ENCODE peak calls at places on chromosomes 7 and 10, in seven cellular contexts. One of them, this sample, is unnamed.
A peak's percentile ranks its signal among the peaks of the same experiment; 100 is the strongest.

GRCh38 chr7:16587785-16588184 is 57.8 kb downstream of the ANKMY2 start:
- DNase-seq in tibial nerve: no peak
- DNase-seq in mucosa of descending colon: no peak
- DNase-seq in body of pancreas: peak; percentile 47
- DNase-seq in heart left ventricle: no peak
- DNase-seq in psoas muscle: peak; percentile 26
- DNase-seq in SK-N-SH: no peak
- DNase-seq in this sample: no peak

GRCh38 chr7:158776474-158776873 is 52.8 kb downstream of the ESYT2 start:
- DNase-seq in tibial nerve: no peak
- DNase-seq in mucosa of descending colon: no peak
- DNase-seq in body of pancreas: no peak
- DNase-seq in heart left ventricle: no peak
- DNase-seq in psoas muscle: no peak
- DNase-seq in SK-N-SH: no peak
- DNase-seq in this sample: no peak

GRCh38 chr7:36827914-36828313 is 103.6 kb upstream of the AOAH start:
- DNase-seq in tibial nerve: no peak
- DNase-seq in mucosa of descending colon: no peak
- DNase-seq in body of pancreas: no peak
- DNase-seq in heart left ventricle: no peak
- DNase-seq in psoas muscle: no peak
- DNase-seq in SK-N-SH: no peak
- DNase-seq in this sample: no peak

GRCh38 chr7:99140813-99141212 is 3.1 kb downstream of the SMURF1 start:
- DNase-seq in tibial nerve: no peak
- DNase-seq in mucosa of descending colon: no peak
- DNase-seq in body of pancreas: no peak
- DNase-seq in heart left ventricle: no peak
- DNase-seq in psoas muscle: no peak
- DNase-seq in SK-N-SH: no peak
- DNase-seq in this sample: no peak

GRCh38 chr10:130359711-130360110 is 223.5 kb downstream of the GLRX3 start:
- DNase-seq in tibial nerve: no peak
- DNase-seq in mucosa of descending colon: no peak
- DNase-seq in body of pancreas: no peak
- DNase-seq in heart left ventricle: no peak
- DNase-seq in psoas muscle: no peak
- DNase-seq in SK-N-SH: no peak
- DNase-seq in this sample: no peak

GRCh38 chr7:97439637-97440214 is 292.2 kb upstream of the TAC1 start:
- DNase-seq in tibial nerve: no peak
- DNase-seq in mucosa of descending colon: no peak
- DNase-seq in body of pancreas: no peak
- DNase-seq in heart left ventricle: no peak
- DNase-seq in psoas muscle: no peak
- DNase-seq in SK-N-SH: no peak
- DNase-seq in this sample: no peak

GRCh38 chr10:132500781-132501415 is 36.7 kb upstream of the INPP5A start:
- DNase-seq in tibial nerve: no peak
- DNase-seq in mucosa of descending colon: no peak
- DNase-seq in body of pancreas: no peak
- DNase-seq in heart left ventricle: no peak
- DNase-seq in psoas muscle: no peak
- DNase-seq in SK-N-SH: no peak
- DNase-seq in this sample: no peak

GRCh38 chr7:17829001-17829400 is 111.3 kb downstream of the SNX13 start:
- DNase-seq in tibial nerve: no peak
- DNase-seq in mucosa of descending colon: no peak
- DNase-seq in body of pancreas: no peak
- DNase-seq in heart left ventricle: no peak
- DNase-seq in psoas muscle: no peak
- DNase-seq in SK-N-SH: no peak
- DNase-seq in this sample: no peak

GRCh38 chr10:63227207-63227895 is 94.2 kb downstream of the NRBF2 start:
- DNase-seq in tibial nerve: no peak
- DNase-seq in mucosa of descending colon: no peak
- DNase-seq in body of pancreas: no peak
- DNase-seq in heart left ventricle: no peak
- DNase-seq in psoas muscle: no peak
- DNase-seq in SK-N-SH: no peak
- DNase-seq in this sample: no peak

GRCh38 chr7:42285383-42285824 is 48.4 kb upstream of the GLI3 start:
- DNase-seq in tibial nerve: no peak
- DNase-seq in mucosa of descending colon: no peak
- DNase-seq in body of pancreas: no peak
- DNase-seq in heart left ventricle: no peak
- DNase-seq in psoas muscle: no peak
- DNase-seq in SK-N-SH: no peak
- DNase-seq in this sample: no peak

GRCh38 chr7:138975343-138976104 is 5.7 kb downstream of the KIAA1549 start:
- DNase-seq in tibial nerve: no peak
- DNase-seq in mucosa of descending colon: no peak
- DNase-seq in body of pancreas: no peak
- DNase-seq in heart left ventricle: no peak
- DNase-seq in psoas muscle: no peak
- DNase-seq in SK-N-SH: peak; percentile 73
- DNase-seq in this sample: no peak

GRCh38 chr7:151244156-151244870 is 4.2 kb downstream of the SMARCD3 start:
- DNase-seq in tibial nerve: peak; percentile 63
- DNase-seq in mucosa of descending colon: no peak
- DNase-seq in body of pancreas: peak; percentile 43
- DNase-seq in heart left ventricle: no peak
- DNase-seq in psoas muscle: peak; percentile 64
- DNase-seq in SK-N-SH: peak; percentile 93
- DNase-seq in this sample: peak; percentile 28

GRCh38 chr7:26090927-26091519 is 61.0 kb upstream of the NFE2L3 start:
- DNase-seq in tibial nerve: no peak
- DNase-seq in mucosa of descending colon: no peak
- DNase-seq in body of pancreas: no peak
- DNase-seq in heart left ventricle: no peak
- DNase-seq in psoas muscle: no peak
- DNase-seq in SK-N-SH: peak; percentile 80
- DNase-seq in this sample: peak; percentile 56

GRCh38 chr10:71135276-71135675 is 77.1 kb upstream of the UNC5B start:
- DNase-seq in tibial nerve: no peak
- DNase-seq in mucosa of descending colon: no peak
- DNase-seq in body of pancreas: no peak
- DNase-seq in heart left ventricle: no peak
- DNase-seq in psoas muscle: no peak
- DNase-seq in SK-N-SH: no peak
- DNase-seq in this sample: no peak

GRCh38 chr10:33073641-33074410 is 115.8 kb upstream of the ITGB1 start:
- DNase-seq in tibial nerve: no peak
- DNase-seq in mucosa of descending colon: no peak
- DNase-seq in body of pancreas: no peak
- DNase-seq in heart left ventricle: no peak
- DNase-seq in psoas muscle: no peak
- DNase-seq in SK-N-SH: no peak
- DNase-seq in this sample: no peak
- TF ChIP-seq CTCF in tibial nerve: no peak
- TF ChIP-seq CTCF in mucosa of descending colon: no peak
- TF ChIP-seq CTCF in body of pancreas: no peak
- TF ChIP-seq CTCF in heart left ventricle: no peak
- TF ChIP-seq CTCF in psoas muscle: no peak
- TF ChIP-seq CTCF in SK-N-SH: no peak
- TF ChIP-seq CTCF in this sample: no peak

GRCh38 chr7:130910949-130911944 is 177.2 kb upstream of the KLF14 start:
- DNase-seq in tibial nerve: no peak
- DNase-seq in mucosa of descending colon: no peak
- DNase-seq in body of pancreas: no peak
- DNase-seq in heart left ventricle: no peak
- DNase-seq in psoas muscle: no peak
- DNase-seq in SK-N-SH: no peak
- DNase-seq in this sample: no peak
- H3K4me3 ChIP-seq in tibial nerve: peak overlapping the region; percentile 45
- H3K4me3 ChIP-seq in mucosa of descending colon: peak overlapping the region; percentile 25
- H3K4me3 ChIP-seq in body of pancreas: no peak overlapping the region
- H3K4me3 ChIP-seq in heart left ventricle: no peak overlapping the region
- H3K4me3 ChIP-seq in psoas muscle: peak overlapping the region; percentile 70
- H3K4me3 ChIP-seq in SK-N-SH: peak overlapping the region; percentile 68
- H3K4me3 ChIP-seq in this sample: peak overlapping the region; percentile 75

DNA sequence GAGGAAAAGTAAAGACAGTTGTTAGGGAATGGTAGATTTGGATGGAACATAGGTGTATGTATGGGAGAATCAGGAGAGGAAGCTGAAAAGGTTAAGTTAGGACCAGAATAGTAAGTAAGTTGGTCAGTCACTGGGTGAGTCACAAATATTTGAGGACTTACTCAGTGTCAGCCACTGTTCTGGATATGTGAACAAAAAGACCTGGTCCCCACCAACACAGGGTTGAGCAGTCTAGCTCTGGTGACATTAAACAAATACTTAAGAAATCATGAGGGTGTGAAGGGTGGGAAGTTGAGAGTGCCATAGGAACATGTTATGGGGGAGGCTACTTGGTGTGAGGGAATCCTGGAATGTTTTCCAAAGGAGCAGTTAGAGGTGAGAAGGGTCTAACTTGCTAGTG is 246.9 kb downstream of the PTEN start:
- DNase-seq in tibial nerve: no peak
- DNase-seq in mucosa of descending colon: no peak
- DNase-seq in body of pancreas: no peak
- DNase-seq in heart left ventricle: no peak
- DNase-seq in psoas muscle: no peak
- DNase-seq in SK-N-SH: no peak
- DNase-seq in this sample: no peak
- TF ChIP-seq CTCF in tibial nerve: no peak
- TF ChIP-seq CTCF in mucosa of descending colon: no peak
- TF ChIP-seq CTCF in body of pancreas: no peak
- TF ChIP-seq CTCF in heart left ventricle: no peak
- TF ChIP-seq CTCF in psoas muscle: no peak
- TF ChIP-seq CTCF in SK-N-SH: no peak
- TF ChIP-seq CTCF in this sample: no peak

GRCh38 chr7:1538544-1539345 is 8.2 kb downstream of the MAFK start:
- DNase-seq in tibial nerve: no peak
- DNase-seq in mucosa of descending colon: peak; percentile 48
- DNase-seq in body of pancreas: peak; percentile 38
- DNase-seq in heart left ventricle: peak; percentile 69
- DNase-seq in psoas muscle: peak; percentile 62
- DNase-seq in SK-N-SH: peak; percentile 66
- DNase-seq in this sample: no peak
- H3K4me3 ChIP-seq in tibial nerve: no peak overlapping the region
- H3K4me3 ChIP-seq in mucosa of descending colon: no peak overlapping the region
- H3K4me3 ChIP-seq in body of pancreas: no peak overlapping the region
- H3K4me3 ChIP-seq in heart left ventricle: peak overlapping the region; percentile 56
- H3K4me3 ChIP-seq in psoas muscle: peak overlapping the region; percentile 70
- H3K4me3 ChIP-seq in SK-N-SH: peak overlapping the region; percentile 64
- H3K4me3 ChIP-seq in this sample: peak overlapping the region; percentile 34

DNA sequence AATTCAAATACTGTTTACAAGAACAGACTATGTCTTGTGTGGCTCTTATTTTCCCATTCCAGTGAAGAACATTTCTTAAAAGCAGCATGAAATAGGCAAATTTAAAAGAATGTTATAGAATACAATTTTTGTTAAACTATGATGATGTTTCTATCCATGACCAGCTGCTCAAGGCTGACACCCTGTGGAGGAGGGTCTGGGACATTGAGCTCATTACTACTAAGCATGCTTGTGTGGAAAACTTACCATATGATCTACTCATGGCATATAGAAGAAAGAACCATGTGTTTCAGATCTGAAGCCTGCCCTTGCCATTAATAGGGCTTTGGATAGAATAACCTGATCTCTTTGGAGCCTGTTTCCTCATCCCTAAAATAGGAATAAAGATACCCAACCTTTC is 125.0 kb downstream of the FOXP2 start:
- DNase-seq in tibial nerve: peak; percentile 7
- DNase-seq in mucosa of descending colon: no peak
- DNase-seq in body of pancreas: no peak
- DNase-seq in heart left ventricle: no peak
- DNase-seq in psoas muscle: no peak
- DNase-seq in SK-N-SH: no peak
- DNase-seq in this sample: peak; percentile 18
- TF ChIP-seq CTCF in tibial nerve: no peak
- TF ChIP-seq CTCF in mucosa of descending colon: peak; percentile 8
- TF ChIP-seq CTCF in body of pancreas: peak; percentile 32
- TF ChIP-seq CTCF in heart left ventricle: no peak
- TF ChIP-seq CTCF in psoas muscle: peak; percentile 42
- TF ChIP-seq CTCF in SK-N-SH: peak; percentile 40
- TF ChIP-seq CTCF in this sample: peak; percentile 75

This sample was measured in astrocyte of the cerebellum.